ENCODE peak calls at places on chromosomes 11 and 22, in ten cellular contexts. S is T-helper 9 cell; W is endothelial cell of umbilical vein; O is stimulated activated CD4-positive, alpha-beta T cell treated with anti-CD3 and anti-CD28 coated beads, Interleukin-12 subunit alpha, Interleukin-12 subunit beta, amount 100 ng/mL, for 24 hours; P is stomach; Y is GM12864; R is kidney tubule cell; U is mucosa of gallbladder; G is tibial nerve; A is HTR-8/SVneo. T is an unnamed sample.

GRCh38 chr22:32018056-32018455 is 25.0 kb upstream of the SLC5A1 start:
- DNase-seq in S (no peak), W (no peak), O (no peak), P (no peak), Y (no peak), R (peak), U (no peak), G (no peak), A (no peak), T (no peak)

GRCh38 chr11:393219-394033 is 583 bp upstream of the PKP3 start:
- DNase-seq in S (no peak), W (no peak), O (no peak), P (peak), Y (no peak), R (peak), U (no peak), G (no peak), A (peak), T (no peak)

GRCh38 chr11:96486890-96487633 is 97.2 kb downstream of the JRKL start:
- DNase-seq in S (no peak), W (no peak), O (no peak), P (peak), Y (no peak), R (peak), U (peak), G (no peak), A (no peak), T (no peak)

GRCh38 chr11:66066751-66067150 is 3.3 kb upstream of the PACS1 start:
- DNase-seq in S (no peak), W (no peak), O (no peak), P (no peak), Y (no peak), R (no peak), U (no peak), G (no peak), A (no peak), T (no peak)

GRCh38 chr11:47296045-47296444 is 26.1 kb downstream of the MADD start:
- DNase-seq in S (no peak), W (no peak), O (no peak), P (no peak), Y (no peak), R (peak), U (no peak), G (no peak), A (no peak), T (no peak)

GRCh38 chr11:131688056-131688693 is 317.8 kb downstream of the NTM start:
- DNase-seq in S (no peak), W (peak), O (no peak), P (peak), Y (no peak), R (peak), U (peak), G (peak), A (peak), T (no peak)

GRCh38 chr22:17281026-17281809 is 62.0 kb upstream of the ADA2 start:
- DNase-seq in S (no peak), W (no peak), O (no peak), P (no peak), Y (peak), R (no peak), U (no peak), G (no peak), A (no peak), T (no peak)

GRCh38 chr11:63843042-63843441 is 4.1 kb downstream of the MARK2 start:
- DNase-seq in S (no peak), W (no peak), O (no peak), P (peak), Y (no peak), R (no peak), U (no peak), G (no peak), A (no peak), T (no peak)

GRCh38 chr11:1541474-1542204 is 30.4 kb downstream of the DUSP8 start:
- DNase-seq in S (no peak), W (no peak), O (no peak), P (no peak), Y (no peak), R (no peak), U (no peak), G (no peak), A (no peak), T (no peak)

GRCh38 chr11:115623021-115623451 is 118.8 kb upstream of the CADM1 start:
- DNase-seq in S (no peak), W (no peak), O (no peak), P (peak), Y (no peak), R (peak), U (peak), G (no peak), A (peak), T (peak)

T was measured in uterus.